ENCODE peak calls at places on chromosomes 2 and 18, in eight cellular contexts. U is cardiac muscle cell; E is substantia nigra; Z is NCI-H460; P is NCI-H510A treated with DMSO at 0.1 percent for 48 hours; O is activated CD8-positive, alpha-beta memory T cell treated with anti-CD3 and anti-CD28 coated beads for 4 hours; Q is AG04450; T is A549. W is an unnamed sample.

GRCh38 chr2:44833123-44834069 is 108.1 kb upstream of the SIX3 start:
- DNase-seq in P (no peak), O (no peak), T (no peak), U (no peak), Q (no peak), Z (no peak), E (no peak), W (no peak)

GRCh38 chr2:37625781-37626548 is 45.5 kb downstream of the CDC42EP3 start:
- DNase-seq in T (no peak), P (no peak), E (no peak), U (no peak), Q (no peak), Z (no peak), O (no peak), W (peak)

GRCh38 chr2:54438271-54438670 is 17.9 kb upstream of the SPTBN1 start:
- DNase-seq in Q (no peak), T (no peak), Z (no peak), O (no peak), E (peak), P (no peak), U (no peak), W (no peak)

GRCh38 chr18:25169701-25170100 is 182.3 kb downstream of the ZNF521 start:
- DNase-seq in E (no peak), Z (no peak), T (no peak), Q (no peak), P (no peak), O (no peak), U (no peak), W (no peak)

GRCh38 chr2:157839162-157839801 is 36.8 kb downstream of the ACVR1 start:
- DNase-seq in O (no peak), U (peak), Q (no peak), Z (no peak), E (no peak), T (no peak), P (peak), W (no peak)

GRCh38 chr2:222336442-222336841 is 37.6 kb upstream of the PAX3 start:
- DNase-seq in T (no peak), Q (no peak), P (no peak), E (no peak), Z (no peak), U (no peak), O (no peak), W (no peak)

GRCh38 chr2:99836670-99837069 is 305.7 kb downstream of the AFF3 start:
- DNase-seq in O (no peak), Q (no peak), E (no peak), U (no peak), P (no peak), T (no peak), Z (no peak), W (no peak)

GRCh38 chr2:200156140-200156858 is 150.2 kb upstream of the SPATS2L start:
- DNase-seq in O (no peak), E (no peak), Q (peak), Z (peak), U (no peak), P (no peak), T (peak), W (no peak)

GRCh38 chr18:58045265-58046086 is 1.4 kb downstream of the NEDD4L start:
- DNase-seq in Z (no peak), E (peak), O (peak), U (peak), P (peak), Q (no peak), T (peak), W (no peak)

GRCh38 chr2:222796413-222797103 is 64.3 kb upstream of the ACSL3 start:
- DNase-seq in O (no peak), U (peak), T (peak), Z (no peak), P (peak), Q (no peak), E (peak), W (no peak)